ENCODE peak calls at places on chromosomes 5 and 9, in six cellular contexts. H is A549; O is stimulated activated naive CD4-positive, alpha-beta T cell; S is activated CD4-positive, alpha-beta T cell treated with anti-CD3 and anti-CD28 coated beads, Interleukin-2, amount 10 ng/mL, durations not matched to agents 7 days and 5 days; C is cardiac fibroblast; G is NCI-H345. D is an unnamed sample.

GRCh38 chr5:178785999-178786398 is 55.5 kb upstream of the ZNF354A start:
- DNase-seq in H (peak; percentile 65), O (no peak), G (no peak), S (no peak), C (no peak), D (no peak)

GRCh38 chr5:53430618-53431252 is 49.7 kb upstream of the FST start:
- DNase-seq in G (no peak), O (no peak), H (peak; percentile 69), S (no peak), C (peak; percentile 83), D (no peak)

GRCh38 chr9:113511856-113512761 is 48.6 kb downstream of the RGS3 start:
- DNase-seq in G (no peak), C (no peak), S (peak; percentile 73), O (peak; percentile 63), H (no peak), D (peak; percentile 55)

GRCh38 chr9:137115394-137116026 is 977 bp upstream of the DPP7 start:
- DNase-seq in S (no peak), O (no peak), C (no peak), G (no peak), H (peak; percentile 3), D (no peak)

GRCh38 chr5:129074903-129075302 is 19.6 kb upstream of the ISOC1 start:
- DNase-seq in H (no peak), S (no peak), G (no peak), C (no peak), O (no peak), D (no peak)

GRCh38 chr5:145681216-145681615 is 153.9 kb downstream of the PRELID2 start:
- DNase-seq in G (no peak), C (no peak), O (no peak), S (no peak), H (no peak), D (no peak)

GRCh38 chr5:172771439-172772111 is 580 bp upstream of the DUSP1 start:
- DNase-seq in H (no peak), C (no peak), S (no peak), O (peak; percentile 93), G (peak; percentile 59), D (no peak)

GRCh38 chr5:141914154-141914743 is 9.4 kb upstream of the DELE1 start:
- DNase-seq in O (peak; percentile 21), S (no peak), G (no peak), H (no peak), C (peak; percentile 11), D (no peak)

GRCh38 chr5:148858106-148858505 is 31.7 kb downstream of the ADRB2 start:
- DNase-seq in S (no peak), H (no peak), C (no peak), O (no peak), G (no peak), D (no peak)

GRCh38 chr9:14923701-14924100 is 13.5 kb upstream of the FREM1 start:
- DNase-seq in C (no peak), O (no peak), G (no peak), S (no peak), H (no peak), D (no peak)

GRCh38 chr5:27171696-27172362 is 133.4 kb upstream of the CDH9 start:
- DNase-seq in S (no peak), C (no peak), H (no peak), O (no peak), G (no peak), D (no peak)

GRCh38 chr9:137304383-137305059 is 2.5 kb upstream of the NRARP start:
- DNase-seq in O (no peak), S (peak; percentile 5), G (no peak), H (no peak), C (no peak), D (no peak)

GRCh38 chr9:35710818-35711500 is 21.0 kb downstream of the TLN1 start:
- DNase-seq in H (no peak), O (no peak), G (no peak), C (no peak), S (no peak), D (no peak)

GRCh38 chr5:176739461-176740051 is 70.8 kb upstream of the UNC5A start:
- DNase-seq in S (no peak), O (no peak), G (peak; percentile 88), C (no peak), H (no peak), D (no peak)

GRCh38 chr9:98314381-98315066 is 59.1 kb upstream of the TBC1D2 start:
- DNase-seq in S (no peak), G (no peak), O (no peak), C (peak; percentile 47), H (no peak), D (no peak)

GRCh38 chr5:175696139-175696854 is 38.4 kb downstream of the HRH2 start:
- DNase-seq in C (peak; percentile 37), S (peak; percentile 81), O (peak; percentile 74), G (peak; percentile 16), H (peak; percentile 73), D (peak; percentile 91)

GRCh38 chr5:149942199-149942598 is 2.4 kb downstream of the PDE6A start:
- DNase-seq in G (no peak), C (no peak), H (no peak), S (no peak), O (no peak), D (no peak)

GRCh38 chr5:171629221-171630005 is 156.2 kb upstream of the SMIM23 start:
- DNase-seq in G (no peak), S (no peak), C (no peak), O (no peak), H (peak; percentile 24), D (no peak)

GRCh38 chr5:79831910-79832309 is 142.3 kb downstream of the CMYA5 start:
- DNase-seq in H (no peak), C (peak; percentile 31), G (no peak), O (no peak), S (no peak), D (no peak)